ENCODE peak calls at places on chromosome 16, in four cellular contexts. Q is NB4, Y is stomach, O is ovary. E is an unnamed sample.

GRCh38 chr16:23380501-23380951 is 72.5 kb downstream of the COG7 start:
- DNase-seq in Q (no peak), Y (no peak), O (no peak), E (no peak)

GRCh38 chr16:1261131-1261917 is 5.5 kb downstream of the TPSD1 start:
- DNase-seq in Q (no peak), Y (no peak), O (no peak), E (no peak)

GRCh38 chr16:84718-85452 is 6.9 kb downstream of the MPG start:
- DNase-seq in Q (peak; percentile 96), Y (peak; percentile 53), O (peak; percentile 70), E (no peak)

GRCh38 chr16:79434771-79435170 is 165.8 kb downstream of the MAF start:
- DNase-seq in Q (no peak), Y (no peak), O (no peak), E (no peak)

GRCh38 chr16:65038125-65038524 is 83.7 kb downstream of the CDH11 start:
- DNase-seq in Q (no peak), Y (no peak), O (no peak), E (no peak)

GRCh38 chr16:24988137-24988535 is 27.0 kb downstream of the ARHGAP17 start:
- DNase-seq in Q (no peak), Y (no peak), O (no peak), E (no peak)

GRCh38 chr16:62034236-62035114 is 1.8 kb downstream of the CDH8 start:
- DNase-seq in Q (no peak), Y (no peak), O (no peak), E (no peak)

GRCh38 chr16:78249832-78250231 is 150.4 kb downstream of the WWOX start:
- DNase-seq in Q (no peak), Y (no peak), O (no peak), E (no peak)

GRCh38 chr16:15775209-15775608 is 81.6 kb downstream of the MYH11 start:
- DNase-seq in Q (peak; percentile 59), Y (no peak), O (no peak), E (no peak)

GRCh38 chr16:48687421-48688038 is 77.5 kb upstream of the N4BP1 start:
- DNase-seq in Q (peak; percentile 76), Y (peak; percentile 28), O (peak; percentile 52), E (peak; percentile 69)

GRCh38 chr16:22670551-22670970 is 143.4 kb upstream of the HS3ST2 start:
- DNase-seq in Q (peak; percentile 41), Y (no peak), O (no peak), E (peak; percentile 51)

GRCh38 chr16:3665508-3665907 is 11.0 kb downstream of the DNASE1 start:
- DNase-seq in Q (no peak), Y (no peak), O (no peak), E (no peak)

GRCh38 chr16:5001571-5001970 is 32.2 kb downstream of the NAGPA start:
- DNase-seq in Q (peak; percentile 87), Y (no peak), O (no peak), E (no peak)

GRCh38 chr16:84543931-84544776 is 39.7 kb upstream of the MEAK7 start:
- DNase-seq in Q (no peak), Y (no peak), O (no peak), E (no peak)

GRCh38 chr16:18932243-18932997 is 6.2 kb upstream of the SMG1 start:
- DNase-seq in Q (no peak), Y (no peak), O (no peak), E (no peak)

GRCh38 chr16:73196670-73197069 is 148.7 kb upstream of the ZFHX3 start:
- DNase-seq in Q (peak; percentile 77), Y (peak; percentile 80), O (peak; percentile 56), E (peak; percentile 35)

GRCh38 chr16:56517206-56517605 is 2.6 kb downstream of the BBS2 start:
- DNase-seq in Q (no peak), Y (no peak), O (no peak), E (no peak)

GRCh38 chr16:86519007-86519648 is 8.8 kb downstream of the FOXF1 start:
- DNase-seq in Q (no peak), Y (no peak), O (no peak), E (no peak)

GRCh38 chr16:87129771-87130170 is 187.4 kb downstream of the C16orf95 start:
- DNase-seq in Q (peak; percentile 77), Y (no peak), O (no peak), E (no peak)

GRCh38 chr16:88920618-88921602 is 54.5 kb upstream of the PABPN1L start:
- DNase-seq in Q (peak; percentile 39), Y (peak; percentile 58), O (peak; percentile 57), E (no peak)

GRCh38 chr16:85417156-85417860 is 195.8 kb upstream of the GSE1 start:
- DNase-seq in Q (no peak), Y (no peak), O (peak; percentile 38), E (no peak)

GRCh38 chr16:24906199-24906808 is 60.5 kb downstream of the SLC5A11 start:
- DNase-seq in Q (peak; percentile 37), Y (no peak), O (no peak), E (peak; percentile 32)

GRCh38 chr16:18983565-18984424 is at the start of gene TMC7:
- DNase-seq in Q (peak; percentile 28), Y (peak; percentile 83), O (peak; percentile 45), E (peak; percentile 56)

GRCh38 chr16:22098538-22099255 is 6.4 kb downstream of the VWA3A start:
- DNase-seq in Q (peak; percentile 67), Y (no peak), O (no peak), E (peak; percentile 40)

GRCh38 chr16:3922241-3922640 is 41.7 kb upstream of the CREBBP start:
- DNase-seq in Q (no peak), Y (no peak), O (peak; percentile 13), E (no peak)

GRCh38 chr16:82055728-82056549 is 20.9 kb downstream of the HSD17B2 start:
- DNase-seq in Q (no peak), Y (no peak), O (no peak), E (no peak)
- TF ChIP-seq POLR2A in Q (no peak), Y (no peak), O (no peak), E (no peak)

DNA sequence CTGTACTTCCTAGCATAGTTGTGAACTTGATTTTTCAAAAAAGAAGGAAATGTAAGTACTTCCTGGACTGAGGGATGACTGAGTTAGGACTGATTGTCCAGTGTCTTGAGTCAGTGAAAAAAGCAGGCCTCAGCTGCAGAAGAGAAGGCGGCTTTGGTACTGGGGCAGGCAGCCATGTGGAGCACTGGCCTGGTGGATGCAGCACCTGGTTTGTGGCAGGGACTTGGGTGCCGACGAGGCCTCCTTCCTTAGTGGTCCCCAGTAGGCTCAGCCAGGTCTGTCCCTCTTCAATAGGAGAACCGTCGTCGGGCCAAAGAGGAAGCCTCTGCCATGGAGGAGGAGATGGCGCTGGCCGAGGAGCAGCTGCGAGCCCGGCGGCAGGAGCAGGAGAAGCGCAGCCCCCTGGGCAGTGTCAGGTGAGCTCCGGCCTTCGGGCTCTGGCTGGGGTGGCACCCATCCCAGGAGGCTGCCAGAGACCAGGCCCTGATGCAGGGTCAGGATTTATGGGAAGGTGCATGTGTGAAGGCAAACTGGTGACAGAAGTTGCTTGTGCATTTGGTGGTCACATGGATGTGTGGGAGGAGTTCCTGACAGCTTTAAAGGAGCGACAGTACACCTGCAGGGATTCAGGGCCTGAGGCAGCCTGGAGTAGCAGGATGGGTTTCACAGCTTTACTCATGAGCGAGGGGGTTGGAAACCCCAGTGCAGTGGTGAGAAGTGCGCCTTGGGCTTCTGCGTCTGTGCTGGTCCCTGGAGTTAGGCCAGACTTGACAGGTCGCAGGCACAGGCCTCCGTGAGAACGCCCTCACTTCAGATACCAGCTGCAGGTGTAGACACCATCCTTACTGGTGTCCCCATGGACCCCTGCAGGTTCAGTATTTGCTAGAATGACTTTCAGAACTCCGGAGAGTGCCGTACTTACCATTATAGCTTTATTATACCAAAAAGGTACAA is 17.3 kb downstream of the DHX38 start:
- DNase-seq in Q (no peak), Y (no peak), O (no peak), E (no peak)
- TF ChIP-seq POLR2A in Q (no peak), Y (no peak), O (no peak), E (no peak)

GRCh38 chr16:10936585-10936984 is 5.7 kb downstream of the DEXI start:
- DNase-seq in Q (no peak), Y (no peak), O (no peak), E (no peak)

GRCh38 chr16:10938844-10939648 is 3.2 kb downstream of the DEXI start:
- DNase-seq in Q (no peak), Y (no peak), O (no peak), E (peak; percentile 66)

GRCh38 chr16:10937068-10937859 is 5.0 kb downstream of the DEXI start:
- DNase-seq in Q (no peak), Y (peak; percentile 71), O (no peak), E (no peak)

GRCh38 chr16:10939649-10940206 is 2.5 kb downstream of the DEXI start:
- DNase-seq in Q (no peak), Y (no peak), O (no peak), E (no peak)

GRCh38 chr16:10938321-10938720 is 3.9 kb downstream of the DEXI start:
- DNase-seq in Q (no peak), Y (no peak), O (no peak), E (no peak)
- TF ChIP-seq POLR2A in Q (no peak), Y (no peak), O (no peak), E (no peak)

GRCh38 chr16:30557950-30558788 is at the start of gene ZNF764:
- DNase-seq in Q (peak; percentile 98), Y (peak; percentile 99), O (peak; percentile 98), E (peak; percentile 98)

GRCh38 chr16:30562021-30562420 is 3.8 kb upstream of the ZNF764 start:
- DNase-seq in Q (no peak), Y (no peak), O (peak; percentile 46), E (no peak)

GRCh38 chr16:30558789-30559377 is 709 bp upstream of the ZNF764 start:
- DNase-seq in Q (no peak), Y (no peak), O (no peak), E (no peak)

GRCh38 chr16:30559690-30560089 is 1.5 kb upstream of the ZNF764 start:
- DNase-seq in Q (no peak), Y (no peak), O (no peak), E (no peak)

DNA sequence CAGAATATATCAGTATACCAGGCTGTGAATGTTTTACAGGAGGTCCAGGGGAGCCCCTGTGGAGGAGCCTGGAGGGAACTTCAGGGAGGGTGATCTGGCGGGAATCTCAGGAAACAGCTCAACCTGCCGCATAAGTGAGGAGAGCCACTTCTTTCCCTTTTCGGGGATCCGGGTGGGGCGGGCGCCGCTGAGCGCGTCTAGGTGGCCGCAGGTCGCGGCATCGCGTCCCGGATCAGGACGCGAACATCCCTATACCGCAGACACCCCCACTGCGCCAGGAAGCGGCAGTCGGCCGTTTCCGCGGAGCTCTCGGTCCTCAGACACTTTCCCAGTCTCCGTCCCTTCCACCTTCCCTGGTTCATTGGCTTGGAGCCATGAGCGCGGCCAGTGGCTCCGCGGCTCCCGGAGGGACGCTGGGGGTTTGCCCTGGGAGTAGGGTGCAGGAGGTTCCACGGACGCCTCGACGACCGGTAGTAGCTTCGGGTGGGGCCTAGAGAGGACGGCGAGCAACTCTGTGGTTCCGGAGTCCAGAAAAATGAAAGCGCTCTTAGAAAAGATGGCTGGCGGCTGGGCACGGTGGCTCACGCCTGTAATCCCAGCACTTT is 3.1 kb upstream of the ZNF764 start:
- DNase-seq in Q (no peak), Y (peak; percentile 39), O (peak; percentile 71), E (no peak)
- TF ChIP-seq POLR2A in Q (no peak), Y (no peak), O (no peak), E (peak; percentile 34)

E was measured in erythroblast.